ENCODE peak calls at places on chromosomes 13 and 19, in seven cellular contexts. One of them, this sample, is unnamed.

GRCh38 chr19:14035706-14036105 is 4.1 kb downstream of the IL27RA start:
- DNase-seq in bronchial epithelial cell: no peak
- DNase-seq in upper lobe of right lung: no peak
- DNase-seq in endothelial cell: no peak
- DNase-seq in activated B cell treated with CpG ODN at 0.5 μM for 24 hours: no peak
- DNase-seq in choroid plexus epithelial cell: no peak
- DNase-seq in pancreas: no peak
- DNase-seq in this sample: peak; percentile 43

GRCh38 chr13:61123533-61124269 is 291.9 kb downstream of the PCDH20 start:
- DNase-seq in bronchial epithelial cell: no peak
- DNase-seq in pancreas: no peak
- DNase-seq in endothelial cell: no peak
- DNase-seq in upper lobe of right lung: no peak
- DNase-seq in choroid plexus epithelial cell: no peak
- DNase-seq in activated B cell treated with CpG ODN at 0.5 μM for 24 hours: no peak
- DNase-seq in this sample: no peak

GRCh38 chr19:1513492-1514294 is 874 bp upstream of the ADAMTSL5 start:
- DNase-seq in pancreas: peak; percentile 87
- DNase-seq in choroid plexus epithelial cell: peak; percentile 47
- DNase-seq in activated B cell treated with CpG ODN at 0.5 μM for 24 hours: peak; percentile 51
- DNase-seq in upper lobe of right lung: peak; percentile 85
- DNase-seq in endothelial cell: peak; percentile 52
- DNase-seq in bronchial epithelial cell: peak; percentile 39
- DNase-seq in this sample: no peak

GRCh38 chr19:8151499-8152035 is 2.2 kb upstream of the FBN3 start:
- DNase-seq in endothelial cell: no peak
- DNase-seq in activated B cell treated with CpG ODN at 0.5 μM for 24 hours: no peak
- DNase-seq in upper lobe of right lung: no peak
- DNase-seq in choroid plexus epithelial cell: no peak
- DNase-seq in pancreas: no peak
- DNase-seq in bronchial epithelial cell: no peak
- DNase-seq in this sample: no peak

GRCh38 chr13:103022328-103022727 is 43.9 kb downstream of the SLC10A2 start:
- DNase-seq in activated B cell treated with CpG ODN at 0.5 μM for 24 hours: no peak
- DNase-seq in choroid plexus epithelial cell: no peak
- DNase-seq in bronchial epithelial cell: no peak
- DNase-seq in endothelial cell: no peak
- DNase-seq in upper lobe of right lung: no peak
- DNase-seq in pancreas: no peak
- DNase-seq in this sample: peak; percentile 16

GRCh38 chr13:42377640-42378382 is 105.9 kb downstream of the AKAP11 start:
- DNase-seq in pancreas: no peak
- DNase-seq in choroid plexus epithelial cell: peak; percentile 69
- DNase-seq in upper lobe of right lung: no peak
- DNase-seq in endothelial cell: no peak
- DNase-seq in activated B cell treated with CpG ODN at 0.5 μM for 24 hours: no peak
- DNase-seq in bronchial epithelial cell: no peak
- DNase-seq in this sample: no peak

GRCh38 chr13:106888148-106888547 is 320.2 kb upstream of the ARGLU1 start:
- DNase-seq in activated B cell treated with CpG ODN at 0.5 μM for 24 hours: no peak
- DNase-seq in choroid plexus epithelial cell: no peak
- DNase-seq in pancreas: no peak
- DNase-seq in bronchial epithelial cell: no peak
- DNase-seq in endothelial cell: no peak
- DNase-seq in upper lobe of right lung: no peak
- DNase-seq in this sample: no peak

GRCh38 chr13:109160887-109161669 is 531.7 kb downstream of the MYO16 start:
- DNase-seq in endothelial cell: no peak
- DNase-seq in bronchial epithelial cell: peak; percentile 84
- DNase-seq in pancreas: no peak
- DNase-seq in activated B cell treated with CpG ODN at 0.5 μM for 24 hours: no peak
- DNase-seq in choroid plexus epithelial cell: no peak
- DNase-seq in upper lobe of right lung: no peak
- DNase-seq in this sample: no peak

GRCh38 chr19:6161271-6161850 is 25.9 kb downstream of the ACSBG2 start:
- DNase-seq in upper lobe of right lung: peak; percentile 67
- DNase-seq in bronchial epithelial cell: peak; percentile 33
- DNase-seq in pancreas: no peak
- DNase-seq in endothelial cell: no peak
- DNase-seq in activated B cell treated with CpG ODN at 0.5 μM for 24 hours: no peak
- DNase-seq in choroid plexus epithelial cell: no peak
- DNase-seq in this sample: no peak

GRCh38 chr13:93562676-93563075 is 336.1 kb downstream of the GPC6 start:
- DNase-seq in choroid plexus epithelial cell: no peak
- DNase-seq in bronchial epithelial cell: peak; percentile 86
- DNase-seq in upper lobe of right lung: no peak
- DNase-seq in pancreas: no peak
- DNase-seq in endothelial cell: no peak
- DNase-seq in activated B cell treated with CpG ODN at 0.5 μM for 24 hours: no peak
- DNase-seq in this sample: no peak

GRCh38 chr19:1923319-1923718 is 17.7 kb upstream of the CSNK1G2 start:
- DNase-seq in pancreas: no peak
- DNase-seq in upper lobe of right lung: no peak
- DNase-seq in endothelial cell: no peak
- DNase-seq in activated B cell treated with CpG ODN at 0.5 μM for 24 hours: no peak
- DNase-seq in choroid plexus epithelial cell: no peak
- DNase-seq in bronchial epithelial cell: no peak
- DNase-seq in this sample: no peak

GRCh38 chr13:25170554-25171107 is 1.5 kb downstream of the AMER2 start:
- DNase-seq in upper lobe of right lung: no peak
- DNase-seq in choroid plexus epithelial cell: peak; percentile 4
- DNase-seq in pancreas: no peak
- DNase-seq in bronchial epithelial cell: no peak
- DNase-seq in endothelial cell: peak; percentile 52
- DNase-seq in activated B cell treated with CpG ODN at 0.5 μM for 24 hours: no peak
- DNase-seq in this sample: no peak

DNA sequence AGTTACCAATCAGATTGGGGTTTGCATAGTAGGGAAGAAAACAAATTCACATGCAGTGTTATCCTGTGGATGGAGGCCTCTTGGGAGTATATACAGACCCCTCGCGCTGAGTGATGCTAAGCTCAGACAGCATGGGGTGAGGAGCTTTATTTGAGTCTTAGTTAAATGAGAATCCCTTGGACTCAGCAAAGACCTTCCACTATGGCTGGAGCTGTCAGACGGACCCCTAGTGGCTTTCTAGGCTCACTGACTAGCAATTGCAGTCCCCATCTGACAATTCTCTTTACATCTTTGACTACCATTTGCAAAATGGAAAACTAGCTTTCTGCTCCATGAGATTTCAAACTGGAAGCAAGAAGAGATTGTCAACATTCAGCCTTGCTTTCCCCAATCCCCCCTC is 90.4 kb downstream of the STOML3 start:
- DNase-seq in upper lobe of right lung: no peak
- DNase-seq in choroid plexus epithelial cell: peak; percentile 13
- DNase-seq in endothelial cell: no peak
- DNase-seq in bronchial epithelial cell: no peak
- DNase-seq in pancreas: no peak
- DNase-seq in activated B cell treated with CpG ODN at 0.5 μM for 24 hours: no peak
- DNase-seq in this sample: no peak
- TF ChIP-seq CTCF in upper lobe of right lung: no peak
- TF ChIP-seq CTCF in choroid plexus epithelial cell: peak; percentile 50
- TF ChIP-seq CTCF in endothelial cell: no peak
- TF ChIP-seq CTCF in bronchial epithelial cell: no peak
- TF ChIP-seq CTCF in pancreas: no peak
- TF ChIP-seq CTCF in activated B cell treated with CpG ODN at 0.5 μM for 24 hours: no peak
- TF ChIP-seq CTCF in this sample: peak; percentile 31

GRCh38 chr13:27306364-27306763 is 35.7 kb downstream of the RASL11A start:
- DNase-seq in bronchial epithelial cell: no peak
- DNase-seq in choroid plexus epithelial cell: no peak
- DNase-seq in pancreas: no peak
- DNase-seq in upper lobe of right lung: no peak
- DNase-seq in activated B cell treated with CpG ODN at 0.5 μM for 24 hours: no peak
- DNase-seq in endothelial cell: no peak
- DNase-seq in this sample: no peak
- TF ChIP-seq CTCF in bronchial epithelial cell: no peak
- TF ChIP-seq CTCF in choroid plexus epithelial cell: no peak
- TF ChIP-seq CTCF in pancreas: no peak
- TF ChIP-seq CTCF in upper lobe of right lung: no peak
- TF ChIP-seq CTCF in activated B cell treated with CpG ODN at 0.5 μM for 24 hours: no peak
- TF ChIP-seq CTCF in endothelial cell: no peak
- TF ChIP-seq CTCF in this sample: no peak

GRCh38 chr19:46608178-46608577 is 7.0 kb downstream of the CALM3 start:
- DNase-seq in pancreas: no peak
- DNase-seq in endothelial cell: no peak
- DNase-seq in choroid plexus epithelial cell: no peak
- DNase-seq in activated B cell treated with CpG ODN at 0.5 μM for 24 hours: no peak
- DNase-seq in bronchial epithelial cell: no peak
- DNase-seq in upper lobe of right lung: peak; percentile 37
- DNase-seq in this sample: no peak

GRCh38 chr19:46609511-46610412 is 8.6 kb downstream of the CALM3 start:
- DNase-seq in upper lobe of right lung: peak; percentile 40
- DNase-seq in choroid plexus epithelial cell: no peak
- DNase-seq in endothelial cell: no peak
- DNase-seq in bronchial epithelial cell: no peak
- DNase-seq in activated B cell treated with CpG ODN at 0.5 μM for 24 hours: no peak
- DNase-seq in pancreas: no peak
- DNase-seq in this sample: no peak

GRCh38 chr19:46610413-46610775 is 9.3 kb downstream of the CALM3 start:
- DNase-seq in upper lobe of right lung: peak; percentile 18
- DNase-seq in bronchial epithelial cell: no peak
- DNase-seq in endothelial cell: no peak
- DNase-seq in pancreas: no peak
- DNase-seq in activated B cell treated with CpG ODN at 0.5 μM for 24 hours: no peak
- DNase-seq in choroid plexus epithelial cell: no peak
- DNase-seq in this sample: no peak

GRCh38 chr19:46607441-46607841 is 6.3 kb downstream of the CALM3 start:
- DNase-seq in upper lobe of right lung: peak; percentile 58
- DNase-seq in bronchial epithelial cell: no peak
- DNase-seq in endothelial cell: no peak
- DNase-seq in pancreas: no peak
- DNase-seq in choroid plexus epithelial cell: no peak
- DNase-seq in activated B cell treated with CpG ODN at 0.5 μM for 24 hours: no peak
- DNase-seq in this sample: no peak

DNA sequence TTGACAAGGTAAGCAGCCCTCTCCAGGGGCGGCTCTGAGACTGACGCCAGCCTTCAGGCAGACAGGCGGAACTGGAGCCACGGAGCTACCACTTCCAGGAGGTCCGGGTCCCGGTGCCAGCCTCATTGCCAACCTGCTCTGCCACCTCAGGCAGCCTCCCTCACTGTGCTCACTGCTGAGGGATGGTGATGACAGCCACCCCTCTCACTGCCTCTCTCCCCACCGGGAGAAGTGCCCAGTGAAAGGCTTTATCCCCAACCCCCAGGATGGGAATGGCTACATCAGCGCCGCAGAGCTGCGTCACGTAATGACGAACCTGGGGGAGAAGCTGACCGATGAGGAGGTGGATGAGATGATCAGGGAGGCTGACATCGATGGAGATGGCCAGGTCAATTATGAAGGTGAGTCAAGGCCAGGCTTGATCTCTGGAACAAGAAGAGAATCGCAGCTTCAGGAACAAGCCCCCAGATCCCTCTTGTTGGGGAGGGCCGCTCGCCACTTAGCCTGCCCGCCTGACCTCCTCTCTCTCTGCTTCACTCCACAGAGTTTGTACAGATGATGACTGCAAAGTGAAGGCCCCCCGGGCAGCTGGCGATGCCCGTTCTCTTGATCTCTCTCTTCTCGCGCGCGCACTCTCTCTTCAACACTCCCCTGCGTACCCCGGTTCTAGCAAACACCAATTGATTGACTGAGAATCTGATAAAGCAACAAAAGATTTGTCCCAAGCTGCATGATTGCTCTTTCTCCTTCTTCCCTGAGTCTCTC is 7.6 kb downstream of the CALM3 start:
- DNase-seq in choroid plexus epithelial cell: no peak
- DNase-seq in upper lobe of right lung: peak; percentile 60
- DNase-seq in pancreas: no peak
- DNase-seq in activated B cell treated with CpG ODN at 0.5 μM for 24 hours: no peak
- DNase-seq in bronchial epithelial cell: no peak
- DNase-seq in endothelial cell: no peak
- DNase-seq in this sample: no peak
- TF ChIP-seq CTCF in choroid plexus epithelial cell: no peak
- TF ChIP-seq CTCF in upper lobe of right lung: no peak
- TF ChIP-seq CTCF in pancreas: no peak
- TF ChIP-seq CTCF in activated B cell treated with CpG ODN at 0.5 μM for 24 hours: no peak
- TF ChIP-seq CTCF in bronchial epithelial cell: no peak
- TF ChIP-seq CTCF in endothelial cell: no peak
- TF ChIP-seq CTCF in this sample: no peak

DNA sequence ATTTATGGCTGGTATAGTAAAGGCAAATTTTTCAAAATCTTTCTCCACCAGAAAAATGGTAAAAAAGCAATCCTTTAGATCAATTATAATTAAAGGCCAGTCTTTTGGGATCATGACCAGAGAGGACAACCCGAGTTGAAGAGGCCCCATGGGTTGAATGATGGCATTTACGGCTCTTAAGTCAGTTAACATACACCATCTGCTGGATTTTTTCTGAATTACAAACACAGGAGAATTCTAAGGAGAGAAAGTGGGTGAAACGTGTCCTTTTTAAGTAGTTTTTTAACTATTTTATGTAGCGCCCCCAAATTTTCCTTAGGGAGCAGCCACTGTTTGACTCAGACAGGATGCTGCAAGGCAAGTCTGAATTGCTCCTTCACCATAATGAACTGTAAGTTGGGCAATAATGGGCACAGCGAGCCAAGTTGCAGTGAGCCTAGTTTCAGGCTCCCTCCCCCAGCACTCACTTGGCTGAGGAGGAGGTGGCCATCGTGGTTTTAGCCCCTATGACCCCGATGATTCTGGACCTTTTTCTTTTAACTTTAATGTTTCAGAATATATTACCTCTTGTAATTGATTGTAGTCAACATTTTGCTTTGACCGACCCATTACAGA is 13.6 kb upstream of the ZNF611 start:
- DNase-seq in bronchial epithelial cell: peak; percentile 22
- DNase-seq in upper lobe of right lung: no peak
- DNase-seq in choroid plexus epithelial cell: peak; percentile 74
- DNase-seq in activated B cell treated with CpG ODN at 0.5 μM for 24 hours: no peak
- DNase-seq in pancreas: no peak
- DNase-seq in endothelial cell: peak; percentile 7
- DNase-seq in this sample: no peak
- TF ChIP-seq CTCF in bronchial epithelial cell: peak; percentile 6
- TF ChIP-seq CTCF in upper lobe of right lung: peak; percentile 35
- TF ChIP-seq CTCF in choroid plexus epithelial cell: peak; percentile 51
- TF ChIP-seq CTCF in activated B cell treated with CpG ODN at 0.5 μM for 24 hours: no peak
- TF ChIP-seq CTCF in pancreas: no peak
- TF ChIP-seq CTCF in endothelial cell: peak; percentile 37
- TF ChIP-seq CTCF in this sample: peak; percentile 20